ENCODE peak calls at places on chromosomes 4 and X, in five cellular contexts. One of them, this sample, is unnamed.

GRCh38 chr4:177455591-177455990 is 13.4 kb upstream of the AGA start:
- DNase-seq in IMR-90: peak; percentile 81
- DNase-seq in PC-3: no peak
- DNase-seq in fibroblast of lung: peak; percentile 76
- DNase-seq in K562: peak; percentile 9
- DNase-seq in this sample: peak; percentile 69

GRCh38 chrX:43892471-43892870 is 10.2 kb upstream of the MAOB start:
- DNase-seq in IMR-90: no peak
- DNase-seq in PC-3: no peak
- DNase-seq in fibroblast of lung: no peak
- DNase-seq in K562: no peak
- DNase-seq in this sample: no peak

GRCh38 chr4:171478181-171478580 is 335.0 kb upstream of the GALNTL6 start:
- DNase-seq in IMR-90: no peak
- DNase-seq in PC-3: no peak
- DNase-seq in fibroblast of lung: no peak
- DNase-seq in K562: no peak
- DNase-seq in this sample: no peak

GRCh38 chrX:27878862-27879261 is 71.1 kb downstream of the MAGEB10 start:
- DNase-seq in IMR-90: no peak
- DNase-seq in PC-3: no peak
- DNase-seq in fibroblast of lung: no peak
- DNase-seq in K562: no peak
- DNase-seq in this sample: no peak

GRCh38 chrX:20620301-20620700 is 353.6 kb upstream of the RPS6KA3 start:
- DNase-seq in IMR-90: no peak
- DNase-seq in PC-3: peak; percentile 76
- DNase-seq in fibroblast of lung: peak; percentile 80
- DNase-seq in K562: no peak
- DNase-seq in this sample: peak; percentile 79

GRCh38 chr4:125313497-125313896 is 1.3 kb upstream of the FAT4 start:
- DNase-seq in IMR-90: peak; percentile 94
- DNase-seq in PC-3: peak; percentile 88
- DNase-seq in fibroblast of lung: peak; percentile 78
- DNase-seq in K562: peak; percentile 63
- DNase-seq in this sample: peak; percentile 73

GRCh38 chrX:19613645-19614323 is 98.5 kb upstream of the MAP3K15 start:
- DNase-seq in IMR-90: no peak
- DNase-seq in PC-3: no peak
- DNase-seq in fibroblast of lung: no peak
- DNase-seq in K562: no peak
- DNase-seq in this sample: no peak

GRCh38 chr4:127518022-127518421 is 114.7 kb upstream of the INTU start:
- DNase-seq in IMR-90: no peak
- DNase-seq in PC-3: no peak
- DNase-seq in fibroblast of lung: no peak
- DNase-seq in K562: no peak
- DNase-seq in this sample: no peak

GRCh38 chr4:149933883-149934282 is 118.2 kb upstream of the IQCM start:
- DNase-seq in IMR-90: no peak
- DNase-seq in PC-3: no peak
- DNase-seq in fibroblast of lung: peak; percentile 59
- DNase-seq in K562: no peak
- DNase-seq in this sample: peak; percentile 44

GRCh38 chr4:109723110-109723509 is 6.8 kb downstream of the PLA2G12A start:
- DNase-seq in IMR-90: no peak
- DNase-seq in PC-3: no peak
- DNase-seq in fibroblast of lung: no peak
- DNase-seq in K562: no peak
- DNase-seq in this sample: no peak

GRCh38 chr4:109729563-109730293 is at the start of gene PLA2G12A:
- DNase-seq in IMR-90: peak; percentile 34
- DNase-seq in PC-3: peak; percentile 87
- DNase-seq in fibroblast of lung: peak; percentile 37
- DNase-seq in K562: peak; percentile 95
- DNase-seq in this sample: peak; percentile 10

GRCh38 chr4:109730294-109731051 is 603 bp upstream of the PLA2G12A start:
- DNase-seq in IMR-90: peak; percentile 56
- DNase-seq in PC-3: peak; percentile 52
- DNase-seq in fibroblast of lung: peak; percentile 59
- DNase-seq in K562: peak; percentile 15
- DNase-seq in this sample: peak; percentile 40

GRCh38 chr4:109729155-109729562 is 711 bp downstream of the PLA2G12A start:
- DNase-seq in IMR-90: peak; percentile 7
- DNase-seq in PC-3: no peak
- DNase-seq in fibroblast of lung: peak; percentile 9
- DNase-seq in K562: no peak
- DNase-seq in this sample: no peak

DNA sequence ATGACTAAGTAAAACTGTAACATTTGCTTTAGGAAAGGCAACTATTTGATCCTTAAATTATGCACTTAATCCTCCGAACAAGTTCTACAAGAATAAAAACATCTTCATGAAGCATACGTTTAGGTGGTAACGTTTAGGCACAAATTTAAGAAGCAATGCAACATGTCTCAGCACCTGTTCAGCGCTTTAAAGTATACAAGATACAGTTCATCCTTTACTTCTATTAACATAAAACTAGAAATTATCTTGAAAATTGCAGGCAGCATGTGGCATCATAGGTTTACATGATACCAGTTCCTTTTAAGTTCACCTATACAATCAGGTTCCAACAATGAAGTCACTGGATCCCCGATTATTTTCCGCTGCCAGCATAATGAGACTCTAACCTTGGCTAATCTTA is 1.5 kb downstream of the PLA2G12A start:
- DNase-seq in IMR-90: no peak
- DNase-seq in PC-3: peak; percentile 49
- DNase-seq in fibroblast of lung: no peak
- DNase-seq in K562: no peak
- DNase-seq in this sample: no peak
- H3K4me3 ChIP-seq in IMR-90: peak overlapping the region; percentile 26
- H3K4me3 ChIP-seq in PC-3: peak overlapping the region; percentile 99
- H3K4me3 ChIP-seq in fibroblast of lung: peak overlapping the region; percentile 78
- H3K4me3 ChIP-seq in K562: peak overlapping the region; percentile 81
- H3K4me3 ChIP-seq in this sample: no peak overlapping the region

GRCh38 chrX:44937606-44938005 is 64.6 kb downstream of the KDM6A start:
- DNase-seq in IMR-90: no peak
- DNase-seq in PC-3: no peak
- DNase-seq in fibroblast of lung: no peak
- DNase-seq in K562: no peak
- DNase-seq in this sample: no peak
- H4K20me1 ChIP-seq in IMR-90: peaks cover 29% of the 10 kb centered on the region
- H4K20me1 ChIP-seq in PC-3: peaks cover 41% of the 10 kb centered on the region
- H4K20me1 ChIP-seq in fibroblast of lung: no peaks in the 10 kb centered on the region
- H4K20me1 ChIP-seq in K562: peaks cover 23% of the 10 kb centered on the region
- H4K20me1 ChIP-seq in this sample: peaks cover 36% of the 10 kb centered on the region

GRCh38 chr4:107391630-107392028 is 328.4 kb downstream of the PAPSS1 start:
- DNase-seq in IMR-90: no peak
- DNase-seq in PC-3: no peak
- DNase-seq in fibroblast of lung: no peak
- DNase-seq in K562: no peak
- DNase-seq in this sample: no peak
- TF ChIP-seq CTCF in IMR-90: no peak
- TF ChIP-seq CTCF in PC-3: no peak
- TF ChIP-seq CTCF in fibroblast of lung: no peak
- TF ChIP-seq CTCF in K562: no peak
- TF ChIP-seq CTCF in this sample: no peak

GRCh38 chrX:12794654-12795053 is 3.4 kb downstream of the PRPS2 start:
- DNase-seq in IMR-90: no peak
- DNase-seq in PC-3: no peak
- DNase-seq in fibroblast of lung: no peak
- DNase-seq in K562: no peak
- DNase-seq in this sample: no peak
- H3K4me3 ChIP-seq in IMR-90: no peak overlapping the region
- H3K4me3 ChIP-seq in PC-3: no peak overlapping the region
- H3K4me3 ChIP-seq in fibroblast of lung: no peak overlapping the region
- H3K4me3 ChIP-seq in K562: no peak overlapping the region
- H3K4me3 ChIP-seq in this sample: no peak overlapping the region

DNA sequence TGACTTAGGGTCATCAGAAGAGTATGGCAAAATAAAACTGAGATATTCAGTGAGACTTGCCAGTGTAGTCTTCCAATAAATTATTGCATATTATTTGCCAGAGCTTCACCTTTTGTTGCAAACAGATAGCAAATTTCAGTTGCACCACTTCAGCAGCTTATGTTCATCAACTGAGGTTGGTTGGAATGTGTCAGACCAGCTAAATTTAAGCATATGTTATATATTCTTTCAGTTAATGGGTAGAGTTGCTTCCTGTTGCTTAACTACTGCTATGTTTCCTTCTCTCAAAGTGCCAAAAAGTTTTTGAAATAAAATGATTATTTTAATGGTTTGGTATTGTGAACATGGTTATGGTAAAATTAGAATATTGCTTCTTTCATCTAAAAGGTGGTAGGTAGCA is 61.5 kb downstream of the GALNT7 start:
- DNase-seq in IMR-90: no peak
- DNase-seq in PC-3: no peak
- DNase-seq in fibroblast of lung: no peak
- DNase-seq in K562: no peak
- DNase-seq in this sample: no peak
- H4K20me1 ChIP-seq in IMR-90: no peaks in the 10 kb centered on the region
- H4K20me1 ChIP-seq in PC-3: no peaks in the 10 kb centered on the region
- H4K20me1 ChIP-seq in fibroblast of lung: no peaks in the 10 kb centered on the region
- H4K20me1 ChIP-seq in K562: no peaks in the 10 kb centered on the region
- H4K20me1 ChIP-seq in this sample: peaks cover 7% of the 10 kb centered on the region

GRCh38 chr4:113644398-113644797 is 117.1 kb downstream of the CAMK2D start:
- DNase-seq in IMR-90: no peak
- DNase-seq in PC-3: no peak
- DNase-seq in fibroblast of lung: no peak
- DNase-seq in K562: no peak
- DNase-seq in this sample: no peak
- TF ChIP-seq CTCF in IMR-90: no peak
- TF ChIP-seq CTCF in PC-3: no peak
- TF ChIP-seq CTCF in fibroblast of lung: no peak
- TF ChIP-seq CTCF in K562: no peak
- TF ChIP-seq CTCF in this sample: no peak

DNA sequence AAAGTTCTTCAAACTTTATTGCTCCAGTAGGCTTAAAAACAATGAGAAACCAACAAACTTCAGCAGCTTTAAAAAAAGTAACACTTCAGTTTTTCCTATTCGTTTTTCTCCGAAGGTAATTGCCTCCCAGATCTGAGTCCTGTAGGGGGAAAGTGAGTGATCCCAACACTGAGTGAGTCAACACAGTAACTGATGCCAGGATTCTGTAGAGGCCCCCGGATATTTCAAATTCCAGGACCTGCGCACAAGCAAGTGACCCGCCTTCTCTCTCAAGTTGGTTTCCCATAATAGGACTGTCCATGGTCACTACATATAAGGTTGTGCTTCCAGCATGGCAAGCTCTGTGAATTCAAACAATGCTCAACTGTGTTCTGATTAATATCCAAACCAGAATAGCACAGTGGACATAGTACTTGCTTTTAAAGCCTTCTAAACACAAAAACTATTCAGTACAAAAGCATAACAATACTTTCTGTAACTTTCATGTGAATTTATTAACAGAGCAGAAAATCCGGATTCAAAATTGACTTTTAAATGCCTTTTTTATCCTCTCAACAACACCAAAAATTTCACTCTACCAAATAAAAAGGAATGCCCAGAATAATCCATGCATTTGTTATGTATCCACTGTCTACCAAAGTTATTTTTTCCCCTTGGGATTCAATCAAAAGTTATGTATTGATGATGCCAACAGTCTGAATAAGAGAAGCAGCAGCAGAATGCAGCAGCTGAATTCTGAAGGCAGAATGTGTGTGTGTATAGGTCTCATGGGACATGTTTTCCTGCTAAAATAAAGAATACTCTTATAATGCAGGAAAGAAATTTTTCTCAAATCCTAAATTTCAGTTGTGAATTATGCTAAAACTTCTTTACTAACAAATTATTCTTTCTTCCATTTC is at the start of gene DMD:
- DNase-seq in IMR-90: peak; percentile 84
- DNase-seq in PC-3: no peak
- DNase-seq in fibroblast of lung: peak; percentile 37
- DNase-seq in K562: no peak
- DNase-seq in this sample: peak; percentile 26
- H3K4me3 ChIP-seq in IMR-90: peak within 1 kb of the TSS; percentile 51
- H3K4me3 ChIP-seq in PC-3: no peak within 1 kb of the TSS
- H3K4me3 ChIP-seq in fibroblast of lung: peak within 1 kb of the TSS; percentile 55
- H3K4me3 ChIP-seq in K562: no peak within 1 kb of the TSS
- H3K4me3 ChIP-seq in this sample: peak within 1 kb of the TSS; percentile 57